ENCODE peak calls at places on chromosome X, in eight cellular contexts. M is WERI-Rb-1; I is effector memory CD4-positive, alpha-beta T cell; K is SK-N-SH; Z is adrenal gland; C is ascending aorta; H is lower lobe of right lung; T is uterus. Y is an unnamed sample. For H3K36me3, the result is how much of the 10 kb centered on the place peaks cover.

GRCh38 chrX:129427267-129427666 is 96.0 kb downstream of the SMARCA1 start:
- DNase-seq in T (no peak), C (no peak), K (no peak), M (no peak), Z (no peak), H (no peak), I (no peak), Y (no peak)

GRCh38 chrX:153519569-153520285 is 2.3 kb downstream of the ATP2B3 start:
- DNase-seq in K (no peak), I (no peak), Z (no peak), H (no peak), T (no peak), C (no peak), M (peak), Y (no peak)

GRCh38 chrX:151852294-151852693 is 60.4 kb upstream of the MAGEA4 start:
- DNase-seq in H (no peak), T (no peak), K (no peak), M (no peak), I (no peak), C (no peak), Z (no peak), Y (no peak)

GRCh38 chrX:112839856-112840255 is 775 bp downstream of the AMOT start:
- DNase-seq in I (no peak), C (no peak), H (no peak), M (no peak), Z (no peak), T (no peak), K (no peak), Y (no peak)

GRCh38 chrX:104411800-104412199 is 154.2 kb upstream of the IL1RAPL2 start:
- DNase-seq in I (no peak), K (no peak), C (no peak), T (no peak), M (no peak), H (peak), Z (no peak), Y (no peak)

GRCh38 chrX:99371976-99372595 is 1038.0 kb downstream of the PCDH19 start:
- DNase-seq in Z (no peak), C (no peak), M (no peak), H (no peak), K (peak), T (no peak), I (no peak), Y (no peak)

GRCh38 chrX:113305496-113305895 is 464.9 kb upstream of the AMOT start:
- DNase-seq in H (no peak), M (no peak), K (no peak), I (no peak), C (no peak), T (no peak), Z (no peak), Y (no peak)

GRCh38 chrX:132488819-132489255 is at the start of gene MBNL3:
- DNase-seq in H (peak), T (no peak), Z (peak), K (peak), M (peak), I (peak), C (peak), Y (no peak)

GRCh38 chrX:111098874-111099273 is 2.9 kb downstream of the PAK3 start:
- DNase-seq in C (peak), K (peak), Z (peak), I (peak), M (peak), T (peak), H (peak), Y (no peak)

GRCh38 chrX:109926118-109926517 is 76.8 kb upstream of the TMEM164 start:
- DNase-seq in M (no peak), H (no peak), C (no peak), K (no peak), I (no peak), T (no peak), Z (no peak), Y (no peak)

GRCh38 chrX:11566158-11566557 is 99.6 kb downstream of the ARHGAP6 start:
- DNase-seq in I (no peak), H (no peak), C (no peak), M (no peak), T (no peak), K (no peak), Z (no peak), Y (no peak)

GRCh38 chrX:102712216-102712966 is at the start of gene GPRASP2:
- DNase-seq in M (peak), C (peak), Z (peak), I (no peak), K (peak), T (peak), H (peak), Y (no peak)

GRCh38 chrX:103584606-103585005 is 709 bp upstream of the TCEAL4 start:
- DNase-seq in K (peak), C (no peak), Z (no peak), T (no peak), M (no peak), H (no peak), I (no peak), Y (no peak)

GRCh38 chrX:48999030-48999429 is 3.0 kb downstream of the GRIPAP1 start:
- DNase-seq in C (no peak), T (no peak), I (no peak), H (no peak), K (no peak), Z (no peak), M (no peak), Y (no peak)

GRCh38 chrX:74420194-74421035 is 878 bp upstream of the SLC16A2 start:
- DNase-seq in H (peak), K (peak), Z (peak), T (peak), I (no peak), M (peak), C (peak), Y (no peak)

GRCh38 chrX:1466971-1467561 is 14.4 kb upstream of the ASMTL start:
- DNase-seq in I (peak), T (no peak), K (no peak), H (no peak), M (no peak), Z (no peak), C (peak), Y (peak)

GRCh38 chrX:48695925-48696300 is 621 bp upstream of the SUV39H1 start:
- DNase-seq in M (peak), C (no peak), Z (no peak), T (no peak), K (peak), H (no peak), I (no peak), Y (no peak)

GRCh38 chrX:71533850-71534515 is 1.1 kb downstream of the OGT start:
- DNase-seq in C (peak), M (peak), K (peak), I (peak), H (peak), T (peak), Z (peak), Y (no peak)

GRCh38 chrX:123077671-123078070 is 106.4 kb upstream of the GRIA3 start:
- DNase-seq in Z (no peak), I (no peak), T (no peak), M (no peak), H (no peak), C (no peak), K (no peak), Y (no peak)

GRCh38 chrX:24398766-24399165 is 38.3 kb downstream of the SUPT20HL1 start:
- DNase-seq in I (no peak), Z (no peak), T (no peak), C (no peak), K (no peak), H (no peak), M (no peak), Y (no peak)

GRCh38 chrX:40107291-40108083 is 9.7 kb upstream of the BCOR start:
- DNase-seq in H (peak), T (peak), I (no peak), M (peak), C (no peak), K (peak), Z (peak), Y (no peak)

GRCh38 chrX:53374222-53374820 is 48.1 kb downstream of the SMC1A start:
- DNase-seq in H (no peak), I (no peak), Z (no peak), M (no peak), C (no peak), K (no peak), T (no peak), Y (no peak)

GRCh38 chrX:47854474-47854873 is 17.8 kb downstream of the ZNF81 start:
- DNase-seq in I (no peak), T (peak), C (no peak), H (peak), K (peak), Z (peak), M (peak), Y (no peak)

GRCh38 chrX:123851010-123851409 is 8.8 kb upstream of the XIAP start:
- DNase-seq in I (no peak), M (no peak), K (no peak), C (no peak), T (no peak), Z (no peak), H (no peak), Y (no peak)

GRCh38 chrX:55759478-55759877 is 41.9 kb downstream of the RRAGB start:
- DNase-seq in K (no peak), Z (no peak), H (no peak), M (no peak), I (no peak), C (no peak), T (no peak), Y (no peak)

GRCh38 chrX:30302957-30303356 is 6.2 kb downstream of the NR0B1 start:
- DNase-seq in Z (peak), K (no peak), H (no peak), T (no peak), M (no peak), C (no peak), I (no peak), Y (no peak)

GRCh38 chrX:148501121-148502066 is 977 bp downstream of the AFF2 start:
- DNase-seq in I (no peak), Z (no peak), M (peak), K (peak), T (no peak), H (peak), C (no peak), Y (no peak)

GRCh38 chrX:100743009-100743615 is 11.2 kb upstream of the SYTL4 start:
- DNase-seq in K (no peak), H (no peak), C (no peak), Z (no peak), M (no peak), T (no peak), I (no peak), Y (no peak)

GRCh38 chrX:2374086-2374485 is 126.7 kb downstream of the DHRSX start:
- DNase-seq in T (no peak), K (no peak), M (no peak), Z (no peak), I (no peak), H (no peak), C (no peak), Y (no peak)

GRCh38 chrX:72306085-72306801 is 529 bp upstream of the CITED1 start:
- DNase-seq in Z (no peak), C (no peak), T (no peak), K (peak), H (no peak), M (peak), I (no peak), Y (no peak)

GRCh38 chrX:2767631-2768455 is 16.0 kb downstream of the XG start:
- DNase-seq in H (peak), I (no peak), C (peak), M (peak), T (peak), Z (peak), K (no peak), Y (no peak)

GRCh38 chrX:49179358-49179757 is 6.8 kb downstream of the PRICKLE3 start:
- DNase-seq in H (no peak), K (no peak), C (no peak), T (no peak), M (no peak), Z (no peak), I (no peak), Y (no peak)

GRCh38 chrX:131217878-131218486 is 71.1 kb downstream of the IGSF1 start:
- DNase-seq in Z (no peak), H (no peak), T (no peak), C (no peak), K (no peak), I (no peak), M (peak), Y (no peak)

GRCh38 chrX:5113128-5113527 is 1115.5 kb downstream of the NLGN4X start:
- DNase-seq in M (no peak), H (no peak), T (no peak), K (no peak), C (no peak), I (no peak), Z (no peak), Y (no peak)

GRCh38 chrX:20542072-20542471 is 275.4 kb upstream of the RPS6KA3 start:
- DNase-seq in C (no peak), H (no peak), I (no peak), T (no peak), M (no peak), Z (no peak), K (no peak), Y (no peak)

GRCh38 chrX:143340190-143340589 is 177.1 kb downstream of the SPANXN3 start:
- DNase-seq in T (no peak), M (no peak), K (peak), C (no peak), Z (no peak), H (no peak), I (no peak), Y (no peak)

GRCh38 chrX:17591741-17592110 is 145.6 kb upstream of the SCML1 start:
- DNase-seq in T (no peak), K (no peak), C (peak), M (no peak), I (no peak), Z (peak), H (no peak), Y (no peak)
- H3K27ac ChIP-seq in T (peak), K (no peak), C (peak), M (no peak), I (no peak), Z (peak), H (no peak), Y (peak)

DNA sequence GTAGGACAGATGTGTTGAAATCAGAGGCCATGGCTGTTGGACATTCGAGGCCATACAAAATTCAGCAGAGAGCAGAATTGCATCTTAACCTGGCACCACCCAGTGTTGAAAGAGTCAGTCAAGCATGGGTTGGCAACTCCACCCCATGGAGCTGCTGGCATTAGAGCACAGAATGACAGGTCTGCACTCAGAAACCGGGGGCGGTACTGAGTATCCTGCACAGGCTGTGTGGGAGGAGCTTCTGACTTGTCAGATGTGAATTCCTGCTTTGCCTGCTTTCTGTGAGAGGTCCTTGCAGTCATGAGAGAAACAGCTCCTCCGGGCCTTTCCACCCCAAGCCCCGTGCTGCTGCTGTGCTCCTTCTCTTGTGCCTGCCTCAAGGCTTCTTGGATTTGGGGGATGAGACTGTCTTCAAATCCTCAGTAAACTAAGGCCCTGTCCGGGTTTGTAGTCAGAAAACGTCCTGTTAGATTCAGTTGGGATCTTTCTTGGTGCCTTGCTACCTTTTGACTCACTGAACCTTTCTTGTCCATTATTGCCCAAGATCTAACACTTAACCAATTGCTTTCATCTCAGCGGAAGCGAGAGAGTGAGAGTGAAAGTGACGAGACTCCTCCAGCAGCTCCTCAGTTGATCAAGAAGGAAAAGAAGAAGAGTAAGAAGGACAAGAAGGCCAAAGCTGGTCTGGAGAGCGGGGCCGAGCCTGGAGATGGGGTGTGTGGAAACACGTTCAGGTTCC is 13.1 kb downstream of the DKC1 start:
- DNase-seq in K (no peak), M (no peak), C (no peak), T (no peak), I (no peak), Z (peak), H (no peak), Y (no peak)
- H3K36me3 ChIP-seq in K (under half), M (half or more), C (under half), T (under half), I (under half), Z (under half), H (half or more), Y (half or more)

DNA sequence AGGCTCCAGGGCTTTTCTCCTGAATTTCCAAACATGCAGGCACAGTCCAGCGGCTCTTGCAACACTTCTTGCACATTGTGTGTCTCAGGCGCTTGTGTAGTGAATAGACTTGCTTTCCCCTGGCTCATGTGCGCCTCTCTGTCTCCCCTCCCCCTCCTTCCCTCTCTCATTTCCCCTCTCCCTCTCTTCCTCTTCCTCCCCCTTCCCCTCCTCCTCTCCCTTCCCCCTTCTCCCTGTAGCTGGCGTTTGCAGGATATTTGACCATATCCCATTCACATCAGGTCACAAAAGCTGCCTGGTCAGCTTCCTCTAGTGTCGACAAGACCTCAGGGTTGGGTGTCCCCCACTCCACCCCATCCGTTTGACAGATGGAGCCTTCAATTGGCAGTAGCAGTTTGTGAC is 2.4 kb downstream of the CHST7 start:
- DNase-seq in T (peak), C (no peak), M (no peak), K (no peak), I (no peak), Z (no peak), H (no peak), Y (no peak)
- H3K4me3 ChIP-seq in T (peak), C (peak), M (no peak), K (peak), I (peak), Z (no peak), H (peak), Y (peak)

GRCh38 chrX:108397627-108398392 is 40.4 kb downstream of the COL4A6 start:
- DNase-seq in M (no peak), C (no peak), H (no peak), K (no peak), Z (no peak), T (no peak), I (no peak), Y (no peak)
- H3K27ac ChIP-seq in M (no peak), C (no peak), H (no peak), K (no peak), Z (no peak), T (no peak), I (no peak), Y (no peak)

DNA sequence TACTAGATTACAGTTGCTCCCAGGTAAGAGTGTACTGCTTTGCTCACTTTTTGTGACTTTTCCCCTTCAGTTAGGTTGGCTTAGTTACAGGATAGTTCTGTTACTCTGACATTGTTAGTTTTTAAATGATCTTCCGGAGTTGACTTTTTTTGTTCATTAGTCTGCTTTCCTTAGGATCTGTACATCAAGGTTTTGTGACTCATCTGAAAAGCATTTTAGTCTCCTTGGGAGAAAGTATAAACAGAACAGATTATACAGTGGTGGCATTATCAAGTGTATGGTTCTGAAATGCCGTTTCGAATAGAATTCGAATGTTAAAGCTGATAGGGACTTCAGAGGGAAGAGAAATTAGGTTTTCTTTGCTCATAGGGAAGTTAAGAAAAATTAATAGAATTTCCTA is 63.3 kb downstream of the USP9X start:
- DNase-seq in C (no peak), T (no peak), M (no peak), H (no peak), K (no peak), I (no peak), Z (no peak), Y (no peak)
- H3K36me3 ChIP-seq in C (half or more), T (under half), M (half or more), H (half or more), K (half or more), I (under half), Z (under half), Y (under half)

GRCh38 chrX:135421537-135421931 is 210 bp upstream of the SMIM10L2A start:
- DNase-seq in H (peak), K (peak), I (peak), C (peak), T (peak), Z (peak), M (peak), Y (peak)
- H3K4me3 ChIP-seq in H (peak), K (peak), I (no peak), C (peak), T (peak), Z (no peak), M (no peak), Y (peak)

GRCh38 chrX:45758738-45759397 is 558.2 kb upstream of the DIPK2B start:
- DNase-seq in T (no peak), H (no peak), K (no peak), Z (no peak), C (no peak), I (no peak), M (no peak), Y (no peak)
- H3K27ac ChIP-seq in T (peak), H (peak), K (peak), Z (no peak), C (peak), I (peak), M (no peak), Y (no peak)